ENCODE peak calls at places on chromosomes 2 and 18, in eight cellular contexts. A is aorta; D is cardiac fibroblast; G is foreskin fibroblast; O is BJ; J is cardiac muscle cell; L is colonic mucosa; R is CD4-positive, alpha-beta memory T cell. H is an unnamed sample.

GRCh38 chr18:43935051-43935412 is 657.7 kb upstream of the SYT4 start:
- DNase-seq in L (no peak), A (no peak), J (no peak), R (no peak), D (peak), G (peak), O (peak), H (no peak)

GRCh38 chr2:7288484-7288883 is 371.3 kb downstream of the RNF144A start:
- DNase-seq in L (no peak), J (no peak), O (no peak), A (no peak), D (no peak), G (no peak), R (no peak), H (no peak)

GRCh38 chr2:42902939-42903709 is 110.7 kb upstream of the HAAO start:
- DNase-seq in G (no peak), O (no peak), R (no peak), A (no peak), D (no peak), J (no peak), L (no peak), H (no peak)

GRCh38 chr18:68387246-68387645 is 327.7 kb downstream of the TMX3 start:
- DNase-seq in J (no peak), R (no peak), O (peak), L (no peak), G (peak), D (peak), A (no peak), H (no peak)

GRCh38 chr2:67641709-67642397 is 244.7 kb downstream of the ETAA1 start:
- DNase-seq in G (peak), O (no peak), D (no peak), R (no peak), L (no peak), J (no peak), A (no peak), H (no peak)

GRCh38 chr2:71000780-71001591 is 6.3 kb upstream of the TEX261 start:
- DNase-seq in L (peak), D (peak), J (peak), O (no peak), G (peak), R (peak), A (peak), H (peak)

GRCh38 chr2:202566286-202566685 is 68.5 kb upstream of the FAM117B start:
- DNase-seq in G (peak), O (no peak), J (no peak), D (no peak), L (no peak), A (no peak), R (no peak), H (no peak)

GRCh38 chr2:15119722-15120175 is 441.4 kb downstream of the NBAS start:
- DNase-seq in J (no peak), L (no peak), G (no peak), A (no peak), O (no peak), R (no peak), D (no peak), H (no peak)

GRCh38 chr2:42492691-42493467 is 903 bp downstream of the KCNG3 start:
- DNase-seq in A (no peak), R (peak), G (peak), L (peak), O (no peak), J (peak), D (no peak), H (no peak)

GRCh38 chr2:186910996-186911395 is 62.0 kb upstream of the ZSWIM2 start:
- DNase-seq in G (no peak), J (no peak), L (no peak), A (no peak), O (no peak), R (no peak), D (no peak), H (peak)

GRCh38 chr2:161415041-161415440 is 1.1 kb upstream of the TBR1 start:
- DNase-seq in G (no peak), A (no peak), R (peak), J (no peak), O (no peak), D (no peak), L (peak), H (no peak)

GRCh38 chr2:161414385-161415040 is 1.6 kb upstream of the TBR1 start:
- DNase-seq in G (peak), D (peak), O (no peak), L (peak), J (peak), A (peak), R (no peak), H (no peak)

GRCh38 chr2:161415467-161416293 is 417 bp upstream of the TBR1 start:
- DNase-seq in L (no peak), G (no peak), D (no peak), A (no peak), J (no peak), O (no peak), R (peak), H (no peak)

GRCh38 chr2:161412346-161412745 is 3.8 kb upstream of the TBR1 start:
- DNase-seq in D (no peak), J (no peak), G (no peak), O (no peak), R (no peak), L (no peak), A (no peak), H (no peak)

GRCh38 chr2:161414015-161414384 is 2.1 kb upstream of the TBR1 start:
- DNase-seq in D (no peak), O (no peak), G (no peak), L (no peak), A (no peak), R (no peak), J (no peak), H (no peak)
- H3K4me3 ChIP-seq in D (no peak), O (peak), G (peak), L (peak), A (peak), R (peak), J (peak), H (no peak)

DNA sequence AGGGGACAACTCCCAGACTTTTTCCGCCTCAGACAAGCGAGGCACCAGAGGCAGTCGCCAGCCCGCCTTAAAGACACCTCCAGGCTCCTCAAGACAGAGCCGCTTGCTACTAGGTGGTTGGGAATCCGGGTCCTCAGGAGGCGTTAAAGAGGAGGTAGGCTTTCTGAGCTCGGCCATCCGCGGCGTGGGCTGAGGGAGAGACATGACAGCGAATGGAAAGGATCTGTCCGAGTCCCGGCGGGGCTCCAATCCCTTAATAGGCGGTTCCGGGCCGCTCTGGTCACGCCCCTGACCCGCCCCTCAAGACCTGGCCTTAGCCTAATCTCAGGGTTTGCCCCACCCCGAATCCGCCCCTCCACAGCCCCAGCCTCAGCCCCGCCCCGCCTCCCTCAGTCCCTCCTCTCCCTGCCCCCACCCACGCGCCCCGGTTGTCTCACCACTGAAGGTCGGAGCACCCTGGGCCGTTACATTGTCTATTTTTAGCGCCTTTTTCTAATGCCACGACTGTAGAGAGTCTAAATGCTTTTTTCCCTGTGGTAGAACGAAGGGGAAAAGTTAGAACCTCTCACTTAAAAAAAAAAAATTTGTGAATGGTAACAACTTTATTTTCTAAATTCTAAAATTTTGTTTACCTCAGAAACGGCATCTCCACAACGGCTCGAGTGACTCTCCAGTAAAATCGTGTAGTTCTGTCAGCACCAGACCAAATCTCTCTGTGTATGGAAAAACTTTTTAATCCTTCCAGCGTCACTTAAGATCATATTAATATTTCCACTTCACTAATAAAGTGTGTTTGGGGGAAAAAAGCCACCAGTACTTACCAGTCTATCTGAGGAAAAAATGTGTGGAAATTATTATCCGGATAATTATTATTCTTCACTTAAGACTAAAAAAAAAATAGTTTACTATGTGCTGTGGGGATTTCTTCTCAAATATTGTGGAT is at the start of gene RAD51AP2:
- DNase-seq in O (no peak), G (peak), R (no peak), D (peak), A (peak), J (peak), L (peak), H (no peak)
- H3K4me3 ChIP-seq in O (peak), G (peak), R (no peak), D (peak), A (no peak), J (peak), L (peak), H (no peak)

GRCh38 chr2:222393733-222394267 is 30.5 kb upstream of the SGPP2 start:
- DNase-seq in A (no peak), D (no peak), O (no peak), R (no peak), G (no peak), L (no peak), J (no peak), H (no peak)
- H3K4me3 ChIP-seq in A (no peak), D (no peak), O (no peak), R (no peak), G (no peak), L (no peak), J (no peak), H (no peak)

GRCh38 chr2:164792316-164793127 is 49.1 kb downstream of the COBLL1 start:
- DNase-seq in G (peak), A (no peak), J (no peak), L (no peak), O (no peak), D (no peak), R (no peak), H (no peak)
- H3K4me3 ChIP-seq in G (no peak), A (no peak), J (no peak), L (no peak), O (no peak), D (no peak), R (no peak), H (no peak)

GRCh38 chr18:26654173-26655009 is 106.0 kb upstream of the KCTD1 start:
- DNase-seq in G (peak), A (no peak), R (no peak), O (no peak), J (no peak), L (no peak), D (no peak), H (no peak)
- H3K4me3 ChIP-seq in G (no peak), A (no peak), R (no peak), O (no peak), J (no peak), L (no peak), D (no peak), H (no peak)

GRCh38 chr2:127771756-127772155 is 39.2 kb downstream of the WDR33 start:
- DNase-seq in D (peak), O (no peak), L (no peak), J (no peak), G (peak), A (no peak), R (no peak), H (no peak)
- H3K4me3 ChIP-seq in D (no peak), O (no peak), L (no peak), J (no peak), G (no peak), A (no peak), R (no peak), H (no peak)

DNA sequence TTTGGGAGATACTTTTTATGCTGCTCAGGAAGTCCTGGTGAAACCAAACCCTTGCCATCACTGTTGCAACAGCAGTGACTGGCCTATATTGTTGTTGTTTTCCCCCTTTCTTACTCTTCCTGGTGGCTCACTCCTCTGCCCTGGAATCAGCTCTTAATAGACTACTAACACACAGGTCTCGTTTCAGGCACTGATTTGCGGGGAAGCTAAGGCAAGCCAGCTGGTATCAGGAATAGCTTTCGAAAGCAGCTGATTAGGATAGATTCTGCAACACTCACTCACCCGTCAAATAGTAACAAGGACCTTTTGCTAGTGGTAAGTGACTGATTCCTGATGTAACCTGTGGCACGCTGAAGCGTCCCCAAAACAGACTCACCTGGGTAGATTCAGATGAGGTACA is 360.4 kb downstream of the PLCL1 start:
- DNase-seq in O (no peak), R (no peak), G (no peak), D (no peak), J (peak), L (no peak), A (no peak), H (no peak)
- H3K4me3 ChIP-seq in O (no peak), R (no peak), G (no peak), D (no peak), J (no peak), L (no peak), A (no peak), H (no peak)

GRCh38 chr2:101766871-101767739 is 69.6 kb downstream of the MAP4K4 start:
- DNase-seq in J (peak), R (no peak), O (peak), A (no peak), L (no peak), D (peak), G (peak), H (no peak)

GRCh38 chr2:101762451-101763171 is 65.1 kb downstream of the MAP4K4 start:
- DNase-seq in L (no peak), A (no peak), O (no peak), G (no peak), D (no peak), R (no peak), J (peak), H (no peak)

GRCh38 chr2:101763496-101764333 is 66.2 kb downstream of the MAP4K4 start:
- DNase-seq in L (no peak), G (no peak), J (no peak), D (peak), A (no peak), R (no peak), O (no peak), H (no peak)

GRCh38 chr2:101768480-101769077 is 71.1 kb downstream of the MAP4K4 start:
- DNase-seq in J (no peak), A (no peak), R (peak), D (no peak), G (no peak), O (no peak), L (no peak), H (peak)

GRCh38 chr2:101766337-101766736 is 68.8 kb downstream of the MAP4K4 start:
- DNase-seq in R (no peak), L (no peak), A (no peak), O (no peak), J (no peak), G (no peak), D (peak), H (no peak)
- H3K4me3 ChIP-seq in R (no peak), L (no peak), A (no peak), O (no peak), J (no peak), G (no peak), D (no peak), H (no peak)